ENCODE peak calls at places on chromosomes 13 and 19, in eight cellular contexts. One of them, this sample, is unnamed.

GRCh38 chr13:46296920-46297319 is 85.2 kb downstream of the LRRC63 start:
- DNase-seq in astrocyte of the spinal cord: peak
- DNase-seq in prostate gland: no peak
- DNase-seq in Peyer's patch: no peak
- DNase-seq in right atrium auricular region: no peak
- DNase-seq in Caco-2: no peak
- DNase-seq in fibroblast of lung: peak
- DNase-seq in A673: peak
- DNase-seq in this sample: peak

GRCh38 chr13:110226051-110226562 is 80.8 kb downstream of the COL4A1 start:
- DNase-seq in fibroblast of lung: peak
- DNase-seq in prostate gland: no peak
- DNase-seq in A673: no peak
- DNase-seq in astrocyte of the spinal cord: no peak
- DNase-seq in Peyer's patch: no peak
- DNase-seq in Caco-2: no peak
- DNase-seq in right atrium auricular region: no peak
- DNase-seq in this sample: peak

GRCh38 chr19:13097331-13098258 is 5.1 kb downstream of the LYL1 start:
- DNase-seq in Caco-2: no peak
- DNase-seq in astrocyte of the spinal cord: no peak
- DNase-seq in A673: no peak
- DNase-seq in fibroblast of lung: no peak
- DNase-seq in Peyer's patch: no peak
- DNase-seq in prostate gland: no peak
- DNase-seq in right atrium auricular region: no peak
- DNase-seq in this sample: no peak

GRCh38 chr13:94542917-94543316 is 53.0 kb downstream of the TGDS start:
- DNase-seq in Caco-2: no peak
- DNase-seq in fibroblast of lung: no peak
- DNase-seq in A673: no peak
- DNase-seq in Peyer's patch: no peak
- DNase-seq in prostate gland: no peak
- DNase-seq in right atrium auricular region: no peak
- DNase-seq in astrocyte of the spinal cord: no peak
- DNase-seq in this sample: no peak

GRCh38 chr19:40689339-40690049 is 957 bp downstream of the NUMBL start:
- DNase-seq in Caco-2: no peak
- DNase-seq in fibroblast of lung: peak
- DNase-seq in prostate gland: no peak
- DNase-seq in A673: peak
- DNase-seq in Peyer's patch: no peak
- DNase-seq in astrocyte of the spinal cord: no peak
- DNase-seq in right atrium auricular region: no peak
- DNase-seq in this sample: no peak

GRCh38 chr13:40589285-40590109 is 76.9 kb downstream of the FOXO1 start:
- DNase-seq in prostate gland: peak
- DNase-seq in right atrium auricular region: no peak
- DNase-seq in fibroblast of lung: peak
- DNase-seq in A673: peak
- DNase-seq in Peyer's patch: no peak
- DNase-seq in Caco-2: no peak
- DNase-seq in astrocyte of the spinal cord: peak
- DNase-seq in this sample: peak

GRCh38 chr19:21023901-21024300 is 3.4 kb downstream of the ZNF430 start:
- DNase-seq in A673: no peak
- DNase-seq in Peyer's patch: no peak
- DNase-seq in astrocyte of the spinal cord: peak
- DNase-seq in fibroblast of lung: peak
- DNase-seq in prostate gland: no peak
- DNase-seq in right atrium auricular region: no peak
- DNase-seq in Caco-2: no peak
- DNase-seq in this sample: peak

GRCh38 chr13:28049880-28050871 is 50.2 kb downstream of the FLT3 start:
- DNase-seq in right atrium auricular region: no peak
- DNase-seq in Caco-2: no peak
- DNase-seq in astrocyte of the spinal cord: no peak
- DNase-seq in Peyer's patch: no peak
- DNase-seq in A673: no peak
- DNase-seq in prostate gland: no peak
- DNase-seq in fibroblast of lung: no peak
- DNase-seq in this sample: no peak

GRCh38 chr13:24035411-24035810 is 125.1 kb upstream of the SPATA13 start:
- DNase-seq in fibroblast of lung: no peak
- DNase-seq in Caco-2: no peak
- DNase-seq in prostate gland: peak
- DNase-seq in right atrium auricular region: no peak
- DNase-seq in A673: no peak
- DNase-seq in Peyer's patch: no peak
- DNase-seq in astrocyte of the spinal cord: no peak
- DNase-seq in this sample: no peak

GRCh38 chr13:33146843-33147611 is 130.8 kb downstream of the KL start:
- DNase-seq in prostate gland: no peak
- DNase-seq in astrocyte of the spinal cord: no peak
- DNase-seq in fibroblast of lung: no peak
- DNase-seq in right atrium auricular region: no peak
- DNase-seq in Peyer's patch: no peak
- DNase-seq in Caco-2: no peak
- DNase-seq in A673: no peak
- DNase-seq in this sample: no peak

GRCh38 chr13:48969685-48970084 is 6.0 kb upstream of the FNDC3A start:
- DNase-seq in fibroblast of lung: no peak
- DNase-seq in Peyer's patch: no peak
- DNase-seq in Caco-2: no peak
- DNase-seq in prostate gland: no peak
- DNase-seq in astrocyte of the spinal cord: no peak
- DNase-seq in A673: no peak
- DNase-seq in right atrium auricular region: no peak
- DNase-seq in this sample: no peak

GRCh38 chr19:44819246-44819832 is 10.4 kb downstream of the BCAM start:
- DNase-seq in fibroblast of lung: no peak
- DNase-seq in right atrium auricular region: no peak
- DNase-seq in astrocyte of the spinal cord: no peak
- DNase-seq in A673: no peak
- DNase-seq in Peyer's patch: no peak
- DNase-seq in prostate gland: no peak
- DNase-seq in Caco-2: no peak
- DNase-seq in this sample: no peak

GRCh38 chr19:56746367-56746766 is 74.8 kb upstream of the ZNF835 start:
- DNase-seq in Caco-2: no peak
- DNase-seq in astrocyte of the spinal cord: no peak
- DNase-seq in fibroblast of lung: no peak
- DNase-seq in right atrium auricular region: no peak
- DNase-seq in prostate gland: no peak
- DNase-seq in Peyer's patch: no peak
- DNase-seq in A673: no peak
- DNase-seq in this sample: no peak

GRCh38 chr19:40348961-40349507 is 539 bp downstream of the PLD3 start:
- DNase-seq in astrocyte of the spinal cord: peak
- DNase-seq in A673: peak
- DNase-seq in fibroblast of lung: peak
- DNase-seq in Caco-2: no peak
- DNase-seq in right atrium auricular region: peak
- DNase-seq in prostate gland: no peak
- DNase-seq in Peyer's patch: no peak
- DNase-seq in this sample: peak

GRCh38 chr13:98890920-98891319 is 86.9 kb downstream of the DOCK9 start:
- DNase-seq in A673: no peak
- DNase-seq in Caco-2: no peak
- DNase-seq in right atrium auricular region: no peak
- DNase-seq in Peyer's patch: no peak
- DNase-seq in prostate gland: no peak
- DNase-seq in astrocyte of the spinal cord: no peak
- DNase-seq in fibroblast of lung: no peak
- DNase-seq in this sample: no peak

GRCh38 chr19:13748169-13748884 is 16.0 kb upstream of the MRI1 start:
- DNase-seq in Peyer's patch: no peak
- DNase-seq in prostate gland: no peak
- DNase-seq in astrocyte of the spinal cord: peak
- DNase-seq in right atrium auricular region: peak
- DNase-seq in Caco-2: no peak
- DNase-seq in fibroblast of lung: peak
- DNase-seq in A673: no peak
- DNase-seq in this sample: peak

GRCh38 chr13:42574435-42575311 is 721 bp downstream of the TNFSF11 start:
- DNase-seq in Peyer's patch: no peak
- DNase-seq in fibroblast of lung: no peak
- DNase-seq in prostate gland: no peak
- DNase-seq in A673: no peak
- DNase-seq in right atrium auricular region: no peak
- DNase-seq in astrocyte of the spinal cord: no peak
- DNase-seq in Caco-2: no peak
- DNase-seq in this sample: peak

GRCh38 chr13:51519839-51520238 is 64.4 kb upstream of the WDFY2 start:
- DNase-seq in prostate gland: peak
- DNase-seq in fibroblast of lung: peak
- DNase-seq in right atrium auricular region: no peak
- DNase-seq in astrocyte of the spinal cord: peak
- DNase-seq in A673: no peak
- DNase-seq in Peyer's patch: no peak
- DNase-seq in Caco-2: no peak
- DNase-seq in this sample: peak
- H3K4me3 ChIP-seq in prostate gland: no peak
- H3K4me3 ChIP-seq in fibroblast of lung: no peak
- H3K4me3 ChIP-seq in right atrium auricular region: no peak
- H3K4me3 ChIP-seq in astrocyte of the spinal cord: no peak
- H3K4me3 ChIP-seq in A673: no peak
- H3K4me3 ChIP-seq in Peyer's patch: no peak
- H3K4me3 ChIP-seq in Caco-2: no peak
- H3K4me3 ChIP-seq in this sample: no peak

DNA sequence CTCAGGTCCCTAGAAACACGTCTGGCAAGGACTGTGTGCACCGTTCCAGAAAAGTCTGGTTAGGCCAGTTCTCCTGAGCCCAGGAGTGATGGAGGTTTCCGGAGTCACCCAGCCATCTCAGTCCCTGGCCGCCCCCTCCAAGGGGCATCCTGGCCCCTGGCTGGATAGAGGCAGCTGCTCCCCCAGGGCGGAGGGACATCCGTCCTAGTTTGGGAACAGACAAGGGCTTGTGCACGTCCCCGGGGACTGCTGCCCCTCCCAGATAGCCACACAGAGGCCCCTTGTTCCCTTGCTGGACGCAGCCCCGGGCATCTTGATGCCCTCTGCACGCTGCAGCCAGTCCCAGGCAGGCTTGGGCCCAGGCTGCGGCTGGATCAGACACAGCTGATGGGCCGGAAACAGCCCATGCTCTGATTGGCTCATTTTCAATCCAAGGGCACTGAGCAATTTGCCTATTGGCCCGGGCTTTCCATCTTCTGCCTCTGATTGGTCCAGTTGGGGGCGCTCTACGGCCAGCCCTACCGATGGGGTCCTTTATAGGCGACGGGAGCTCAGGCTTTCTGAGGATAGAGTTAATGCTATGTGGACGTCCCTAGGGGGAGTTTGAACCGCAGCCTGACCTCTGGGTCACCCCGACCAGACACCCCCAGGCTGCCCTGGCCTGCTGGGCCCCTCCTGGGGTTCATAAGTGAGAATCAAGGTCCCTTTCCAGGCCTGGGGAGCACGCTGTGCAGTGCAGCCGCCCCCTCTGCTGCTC is 3.7 kb downstream of the S1PR2 start:
- DNase-seq in Caco-2: no peak
- DNase-seq in A673: no peak
- DNase-seq in astrocyte of the spinal cord: no peak
- DNase-seq in prostate gland: peak
- DNase-seq in fibroblast of lung: peak
- DNase-seq in Peyer's patch: no peak
- DNase-seq in right atrium auricular region: peak
- DNase-seq in this sample: peak
- TF ChIP-seq CTCF in Caco-2: no peak
- TF ChIP-seq CTCF in A673: peak
- TF ChIP-seq CTCF in astrocyte of the spinal cord: peak
- TF ChIP-seq CTCF in prostate gland: no peak
- TF ChIP-seq CTCF in fibroblast of lung: peak
- TF ChIP-seq CTCF in Peyer's patch: no peak
- TF ChIP-seq CTCF in right atrium auricular region: no peak
- TF ChIP-seq CTCF in this sample: peak

DNA sequence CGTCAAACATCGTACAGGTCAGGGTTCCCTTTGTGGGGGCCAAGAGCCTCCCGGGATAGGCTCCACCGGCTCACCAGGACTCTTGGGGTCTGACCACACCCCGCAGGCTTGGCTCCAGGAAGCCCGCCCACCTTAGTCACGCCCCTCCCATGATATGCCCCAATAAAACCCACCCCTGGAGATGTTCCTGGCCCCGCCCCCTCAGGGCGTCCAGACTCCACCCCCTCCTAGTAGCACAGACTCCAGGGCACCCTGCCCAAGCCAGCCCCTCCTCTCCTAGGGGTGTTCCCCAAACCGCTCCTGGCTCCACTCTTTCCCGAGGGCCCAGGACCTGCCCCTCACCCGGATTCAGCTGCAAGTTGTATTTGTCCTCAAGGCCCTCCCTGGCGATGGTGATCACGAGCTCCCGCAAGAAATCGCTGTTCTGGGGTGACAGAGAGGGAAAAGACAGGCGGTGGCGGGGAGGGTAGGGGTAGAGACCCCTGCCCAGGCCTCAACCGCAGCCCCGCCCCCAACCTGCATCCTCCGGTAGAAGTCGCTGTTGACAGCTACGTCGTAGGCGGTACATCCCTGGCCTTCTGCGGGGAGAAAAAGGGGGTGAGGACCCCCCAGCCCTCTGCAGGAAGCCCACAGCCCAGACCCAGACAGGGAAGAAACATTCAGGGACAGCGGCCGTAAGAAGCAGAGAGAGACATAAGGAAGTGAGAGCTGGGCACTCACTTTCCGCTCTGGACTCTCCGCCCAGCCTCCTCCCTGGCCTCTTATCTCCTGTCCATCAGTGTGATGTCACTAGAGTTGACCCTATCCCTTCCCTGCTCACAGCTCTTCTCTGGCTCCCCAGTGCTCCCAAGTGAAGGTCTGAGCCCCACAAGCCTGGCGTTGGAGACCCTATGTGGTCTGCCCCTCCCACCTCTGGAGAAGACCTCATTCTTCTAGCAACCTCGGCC is 3.9 kb downstream of the PIH1D1 start:
- DNase-seq in Caco-2: peak
- DNase-seq in right atrium auricular region: no peak
- DNase-seq in A673: peak
- DNase-seq in Peyer's patch: no peak
- DNase-seq in astrocyte of the spinal cord: peak
- DNase-seq in prostate gland: no peak
- DNase-seq in fibroblast of lung: no peak
- DNase-seq in this sample: no peak
- H3K4me3 ChIP-seq in Caco-2: no peak
- H3K4me3 ChIP-seq in right atrium auricular region: no peak
- H3K4me3 ChIP-seq in A673: peak
- H3K4me3 ChIP-seq in Peyer's patch: no peak
- H3K4me3 ChIP-seq in astrocyte of the spinal cord: no peak
- H3K4me3 ChIP-seq in prostate gland: no peak
- H3K4me3 ChIP-seq in fibroblast of lung: no peak
- H3K4me3 ChIP-seq in this sample: no peak

GRCh38 chr19:11020982-11021759 is 60.3 kb downstream of the SMARCA4 start:
- DNase-seq in Peyer's patch: no peak
- DNase-seq in fibroblast of lung: no peak
- DNase-seq in Caco-2: no peak
- DNase-seq in right atrium auricular region: no peak
- DNase-seq in prostate gland: no peak
- DNase-seq in astrocyte of the spinal cord: no peak
- DNase-seq in A673: no peak
- DNase-seq in this sample: no peak
- TF ChIP-seq CTCF in Peyer's patch: no peak
- TF ChIP-seq CTCF in fibroblast of lung: no peak
- TF ChIP-seq CTCF in Caco-2: no peak
- TF ChIP-seq CTCF in right atrium auricular region: no peak
- TF ChIP-seq CTCF in prostate gland: no peak
- TF ChIP-seq CTCF in astrocyte of the spinal cord: no peak
- TF ChIP-seq CTCF in A673: no peak
- TF ChIP-seq CTCF in this sample: no peak

This sample was measured in choroid plexus epithelial cell.